ENCODE peak calls at places on chromosome 9, in seven cellular contexts. I, V, Z, G, M, R and D are unnamed samples.

GRCh38 chr9:98971168-98971914 is 27.6 kb downstream of the COL15A1 start:
- DNase-seq in I (peak), V (peak), Z (no peak), G (no peak), M (no peak), R (no peak), D (no peak)

GRCh38 chr9:14006586-14007198 is 307.2 kb downstream of the NFIB start:
- DNase-seq in I (no peak), V (no peak), Z (no peak), G (no peak), M (no peak), R (no peak), D (no peak)

GRCh38 chr9:77793909-77794308 is 145.8 kb upstream of the GNA14 start:
- DNase-seq in I (no peak), V (no peak), Z (peak), G (no peak), M (no peak), R (no peak), D (no peak)

GRCh38 chr9:71269859-71270258 is 148.4 kb upstream of the TRPM3 start:
- DNase-seq in I (no peak), V (no peak), Z (no peak), G (no peak), M (no peak), R (no peak), D (no peak)

GRCh38 chr9:125190371-125190801 is 783 bp upstream of the PPP6C start:
- DNase-seq in I (no peak), V (no peak), Z (no peak), G (no peak), M (peak), R (no peak), D (peak)

GRCh38 chr9:129639756-129640085 is 2.2 kb downstream of the ASB6 start:
- DNase-seq in I (no peak), V (no peak), Z (no peak), G (no peak), M (no peak), R (no peak), D (no peak)

GRCh38 chr9:38338359-38339014 is 54.0 kb upstream of the ALDH1B1 start:
- DNase-seq in I (no peak), V (no peak), Z (no peak), G (no peak), M (peak), R (no peak), D (no peak)

GRCh38 chr9:70806872-70807271 is 314.5 kb downstream of the TRPM3 start:
- DNase-seq in I (no peak), V (no peak), Z (no peak), G (no peak), M (no peak), R (no peak), D (no peak)

GRCh38 chr9:31608413-31608812 is 776.0 kb upstream of the ACO1 start:
- DNase-seq in I (no peak), V (no peak), Z (no peak), G (no peak), M (no peak), R (no peak), D (no peak)

GRCh38 chr9:97918641-97919040 is 3.7 kb downstream of the TRMO start:
- DNase-seq in I (no peak), V (no peak), Z (no peak), G (no peak), M (no peak), R (no peak), D (no peak)

GRCh38 chr9:134561427-134562145 is 80.0 kb upstream of the COL5A1 start:
- DNase-seq in I (no peak), V (no peak), Z (no peak), G (no peak), M (no peak), R (no peak), D (no peak)

GRCh38 chr9:4344946-4345345 is 45.1 kb upstream of the GLIS3 start:
- DNase-seq in I (no peak), V (no peak), Z (no peak), G (no peak), M (no peak), R (no peak), D (no peak)

GRCh38 chr9:137918331-137919094 is 40.9 kb downstream of the CACNA1B start:
- DNase-seq in I (no peak), V (no peak), Z (no peak), G (no peak), M (no peak), R (no peak), D (no peak)

GRCh38 chr9:15416880-15417279 is 5.8 kb upstream of the SNAPC3 start:
- DNase-seq in I (peak), V (peak), Z (no peak), G (no peak), M (peak), R (no peak), D (peak)

GRCh38 chr9:93653762-93654161 is 77.4 kb downstream of the PHF2 start:
- DNase-seq in I (no peak), V (no peak), Z (no peak), G (no peak), M (no peak), R (no peak), D (no peak)

GRCh38 chr9:105074501-105074900 is 146.5 kb upstream of the ABCA1 start:
- DNase-seq in I (no peak), V (no peak), Z (no peak), G (no peak), M (no peak), R (no peak), D (no peak)

GRCh38 chr9:90287567-90288274 is 354.9 kb downstream of the DIRAS2 start:
- DNase-seq in I (no peak), V (no peak), Z (no peak), G (peak), M (no peak), R (no peak), D (no peak)

GRCh38 chr9:70475211-70475610 is 60.8 kb upstream of the KLF9 start:
- DNase-seq in I (no peak), V (no peak), Z (no peak), G (no peak), M (no peak), R (no peak), D (no peak)

GRCh38 chr9:107737987-107738743 is 248.6 kb upstream of the KLF4 start:
- DNase-seq in I (no peak), V (no peak), Z (no peak), G (no peak), M (no peak), R (no peak), D (no peak)

GRCh38 chr9:134835455-134835854 is 45.2 kb upstream of the FCN2 start:
- DNase-seq in I (no peak), V (no peak), Z (no peak), G (no peak), M (no peak), R (no peak), D (no peak)

GRCh38 chr9:98315551-98316060 is 60.2 kb upstream of the TBC1D2 start:
- DNase-seq in I (peak), V (peak), Z (peak), G (peak), M (peak), R (peak), D (peak)

GRCh38 chr9:105608685-105609598 is 51.0 kb downstream of the FKTN start:
- DNase-seq in I (peak), V (peak), Z (peak), G (peak), M (peak), R (no peak), D (peak)

GRCh38 chr9:76558465-76558864 is 99.5 kb downstream of the GCNT1 start:
- DNase-seq in I (no peak), V (no peak), Z (no peak), G (no peak), M (no peak), R (no peak), D (no peak)
- TF ChIP-seq JUND in I (no peak), V (no peak), Z (no peak), G (no peak), M (no peak), R (no peak), D (no peak)

DNA sequence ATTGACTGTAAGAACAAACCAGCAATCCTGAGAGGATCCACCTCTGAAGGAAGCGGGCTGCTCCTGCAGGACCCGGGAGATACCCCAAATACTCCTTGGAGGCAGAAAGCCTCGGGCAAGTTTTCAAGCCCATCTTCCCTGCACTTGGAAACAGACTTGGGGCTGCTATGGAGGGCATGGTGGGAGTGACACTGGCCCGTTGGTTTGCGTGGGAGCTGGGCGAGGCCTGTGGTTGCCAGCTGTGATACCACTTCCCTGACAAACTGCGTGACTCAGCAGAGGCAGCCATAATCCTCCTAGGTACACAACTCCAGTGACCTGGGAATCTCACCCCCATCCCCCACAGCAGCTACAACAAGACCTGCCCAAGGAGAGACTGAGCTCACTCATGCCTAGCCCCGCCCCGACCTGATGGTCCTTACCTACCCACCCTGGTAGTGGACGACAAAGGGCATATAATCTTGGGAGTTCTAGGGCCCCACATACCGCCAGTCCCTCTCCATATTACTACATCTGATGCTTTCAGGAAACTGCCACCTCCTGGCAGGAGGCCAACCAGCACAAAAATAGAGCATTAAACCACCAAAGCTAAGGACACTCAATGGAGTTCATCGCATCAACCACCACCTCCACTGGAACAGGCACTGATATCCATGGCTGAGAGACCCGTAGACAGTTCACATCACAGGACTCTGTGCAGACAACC is 38.1 kb upstream of the VLDLR start:
- DNase-seq in I (no peak), V (no peak), Z (no peak), G (no peak), M (no peak), R (no peak), D (no peak)
- TF ChIP-seq JUND in I (no peak), V (no peak), Z (no peak), G (no peak), M (no peak), R (no peak), D (no peak)

GRCh38 chr9:119322137-119322695 is 47.0 kb downstream of the BRINP1 start:
- DNase-seq in I (peak), V (no peak), Z (no peak), G (no peak), M (no peak), R (no peak), D (no peak)

GRCh38 chr9:119313846-119314245 is 55.4 kb downstream of the BRINP1 start:
- DNase-seq in I (no peak), V (no peak), Z (no peak), G (no peak), M (no peak), R (no peak), D (no peak)

DNA sequence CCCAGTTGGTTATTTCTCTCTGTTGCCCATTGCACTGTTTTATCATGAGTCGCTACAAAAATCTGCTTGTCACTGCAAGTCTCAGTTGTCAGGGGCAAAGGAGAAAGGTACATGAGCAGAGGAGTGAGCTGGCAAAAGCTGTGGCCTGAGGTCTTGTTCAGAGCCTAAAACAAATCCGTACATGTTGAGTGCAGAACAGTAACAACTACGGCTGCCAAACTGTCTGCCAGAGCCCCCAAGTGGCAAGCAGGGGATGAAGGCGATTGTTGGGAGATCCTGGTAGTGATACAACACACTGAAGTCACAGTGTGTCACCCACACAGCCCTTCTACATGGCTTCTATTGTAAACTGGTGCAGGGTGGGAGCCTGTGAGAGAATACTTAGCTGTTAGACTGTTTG is 50.9 kb downstream of the BRINP1 start:
- DNase-seq in I (no peak), V (no peak), Z (no peak), G (no peak), M (peak), R (no peak), D (no peak)
- TF ChIP-seq JUND in I (no peak), V (no peak), Z (no peak), G (no peak), M (no peak), R (no peak), D (no peak)

GRCh38 chr9:115226152-115226551 is 108.2 kb upstream of the TNC start:
- DNase-seq in I (no peak), V (no peak), Z (peak), G (no peak), M (no peak), R (no peak), D (no peak)

GRCh38 chr9:115216873-115217272 is 98.9 kb upstream of the TNC start:
- DNase-seq in I (no peak), V (no peak), Z (no peak), G (no peak), M (no peak), R (no peak), D (no peak)

GRCh38 chr9:115225459-115226116 is 107.6 kb upstream of the TNC start:
- DNase-seq in I (no peak), V (no peak), Z (no peak), G (no peak), M (no peak), R (no peak), D (no peak)

DNA sequence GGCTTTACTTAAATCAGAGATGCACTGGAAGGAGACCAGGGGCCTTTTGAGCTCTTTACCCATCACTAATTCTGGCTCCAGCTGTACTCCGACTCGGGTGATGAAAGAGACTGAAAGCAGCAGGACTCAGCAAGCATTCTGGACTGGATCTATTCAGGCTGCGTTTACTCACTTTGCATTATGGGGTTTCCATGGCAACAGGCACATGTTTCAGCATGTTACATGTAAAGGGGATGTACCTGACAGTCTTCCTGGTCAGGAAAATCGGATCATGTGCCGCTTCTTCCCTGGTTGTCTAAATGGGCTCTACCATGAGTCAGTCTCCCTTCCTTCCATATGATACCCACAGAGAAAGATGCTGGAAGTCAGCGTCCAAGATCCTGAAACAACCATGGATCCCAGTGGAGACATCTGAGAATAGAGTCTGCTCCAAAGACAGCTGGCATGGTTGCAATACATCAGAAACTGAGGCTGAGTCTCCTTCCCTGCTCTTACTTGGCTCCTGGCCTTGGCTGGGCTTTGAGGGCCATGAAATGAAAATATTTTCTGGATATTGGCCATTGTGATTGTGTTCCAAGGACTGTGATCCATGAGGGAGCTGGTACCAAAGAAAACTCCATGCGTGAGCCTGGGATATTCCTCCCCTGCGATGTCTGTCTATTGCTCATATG is 102.5 kb upstream of the TNC start:
- DNase-seq in I (no peak), V (no peak), Z (no peak), G (no peak), M (no peak), R (no peak), D (no peak)
- TF ChIP-seq JUND in I (no peak), V (no peak), Z (no peak), G (no peak), M (no peak), R (no peak), D (no peak)